ENCODE peak calls at places on chromosome 6, in nine cellular contexts. One of them, this sample, is unnamed.

GRCh38 chr6:36202101-36202500 is 5.6 kb downstream of the BRPF3 start:
- DNase-seq in body of pancreas: no peak
- DNase-seq in psoas muscle: no peak
- DNase-seq in K562: no peak
- DNase-seq in left ventricle myocardium inferior: no peak
- DNase-seq in CD4-positive, CD25-positive, alpha-beta regulatory T cell: no peak
- DNase-seq in esophagus squamous epithelium: no peak
- DNase-seq in upper lobe of right lung: no peak
- DNase-seq in suprapubic skin: no peak
- DNase-seq in this sample: no peak

GRCh38 chr6:18976966-18977365 is 589.8 kb downstream of the RNF144B start:
- DNase-seq in esophagus squamous epithelium: no peak
- DNase-seq in body of pancreas: no peak
- DNase-seq in K562: no peak
- DNase-seq in CD4-positive, CD25-positive, alpha-beta regulatory T cell: no peak
- DNase-seq in upper lobe of right lung: no peak
- DNase-seq in suprapubic skin: no peak
- DNase-seq in psoas muscle: no peak
- DNase-seq in left ventricle myocardium inferior: no peak
- DNase-seq in this sample: no peak

GRCh38 chr6:153167026-153167891 is 36.2 kb upstream of the RGS17 start:
- DNase-seq in suprapubic skin: no peak
- DNase-seq in CD4-positive, CD25-positive, alpha-beta regulatory T cell: no peak
- DNase-seq in left ventricle myocardium inferior: no peak
- DNase-seq in esophagus squamous epithelium: no peak
- DNase-seq in psoas muscle: no peak
- DNase-seq in upper lobe of right lung: no peak
- DNase-seq in K562: no peak
- DNase-seq in body of pancreas: no peak
- DNase-seq in this sample: no peak

GRCh38 chr6:34377984-34378383 is 14.5 kb downstream of the NUDT3 start:
- DNase-seq in suprapubic skin: no peak
- DNase-seq in esophagus squamous epithelium: no peak
- DNase-seq in upper lobe of right lung: no peak
- DNase-seq in left ventricle myocardium inferior: no peak
- DNase-seq in psoas muscle: no peak
- DNase-seq in body of pancreas: no peak
- DNase-seq in K562: no peak
- DNase-seq in CD4-positive, CD25-positive, alpha-beta regulatory T cell: no peak
- DNase-seq in this sample: no peak

GRCh38 chr6:14804001-14804401 is 441.9 kb upstream of the JARID2 start:
- DNase-seq in body of pancreas: no peak
- DNase-seq in upper lobe of right lung: no peak
- DNase-seq in CD4-positive, CD25-positive, alpha-beta regulatory T cell: no peak
- DNase-seq in K562: no peak
- DNase-seq in psoas muscle: no peak
- DNase-seq in left ventricle myocardium inferior: no peak
- DNase-seq in esophagus squamous epithelium: no peak
- DNase-seq in suprapubic skin: no peak
- DNase-seq in this sample: no peak

GRCh38 chr6:153698637-153699036 is 340.4 kb upstream of the OPRM1 start:
- DNase-seq in body of pancreas: no peak
- DNase-seq in psoas muscle: no peak
- DNase-seq in CD4-positive, CD25-positive, alpha-beta regulatory T cell: no peak
- DNase-seq in K562: no peak
- DNase-seq in left ventricle myocardium inferior: no peak
- DNase-seq in upper lobe of right lung: no peak
- DNase-seq in esophagus squamous epithelium: no peak
- DNase-seq in suprapubic skin: no peak
- DNase-seq in this sample: no peak

GRCh38 chr6:145497006-145497405 is 238.3 kb downstream of the EPM2A start:
- DNase-seq in K562: no peak
- DNase-seq in CD4-positive, CD25-positive, alpha-beta regulatory T cell: no peak
- DNase-seq in upper lobe of right lung: no peak
- DNase-seq in esophagus squamous epithelium: no peak
- DNase-seq in suprapubic skin: no peak
- DNase-seq in body of pancreas: no peak
- DNase-seq in psoas muscle: no peak
- DNase-seq in left ventricle myocardium inferior: no peak
- DNase-seq in this sample: no peak

GRCh38 chr6:14436593-14436992 is 319.0 kb downstream of the CD83 start:
- DNase-seq in upper lobe of right lung: no peak
- DNase-seq in K562: no peak
- DNase-seq in psoas muscle: no peak
- DNase-seq in left ventricle myocardium inferior: no peak
- DNase-seq in body of pancreas: no peak
- DNase-seq in CD4-positive, CD25-positive, alpha-beta regulatory T cell: no peak
- DNase-seq in esophagus squamous epithelium: no peak
- DNase-seq in suprapubic skin: no peak
- DNase-seq in this sample: no peak

GRCh38 chr6:98945311-98946005 is 2.3 kb downstream of the FBXL4 start:
- DNase-seq in CD4-positive, CD25-positive, alpha-beta regulatory T cell: no peak
- DNase-seq in upper lobe of right lung: no peak
- DNase-seq in left ventricle myocardium inferior: no peak
- DNase-seq in K562: no peak
- DNase-seq in body of pancreas: no peak
- DNase-seq in psoas muscle: no peak
- DNase-seq in suprapubic skin: no peak
- DNase-seq in esophagus squamous epithelium: no peak
- DNase-seq in this sample: no peak

GRCh38 chr6:98941319-98941718 is 6.4 kb downstream of the FBXL4 start:
- DNase-seq in K562: no peak
- DNase-seq in CD4-positive, CD25-positive, alpha-beta regulatory T cell: no peak
- DNase-seq in left ventricle myocardium inferior: no peak
- DNase-seq in esophagus squamous epithelium: no peak
- DNase-seq in upper lobe of right lung: no peak
- DNase-seq in body of pancreas: no peak
- DNase-seq in psoas muscle: no peak
- DNase-seq in suprapubic skin: no peak
- DNase-seq in this sample: no peak

GRCh38 chr6:98944168-98944567 is 3.6 kb downstream of the FBXL4 start:
- DNase-seq in esophagus squamous epithelium: no peak
- DNase-seq in left ventricle myocardium inferior: no peak
- DNase-seq in CD4-positive, CD25-positive, alpha-beta regulatory T cell: no peak
- DNase-seq in suprapubic skin: no peak
- DNase-seq in K562: no peak
- DNase-seq in upper lobe of right lung: no peak
- DNase-seq in body of pancreas: no peak
- DNase-seq in psoas muscle: no peak
- DNase-seq in this sample: no peak

GRCh38 chr6:98944598-98945011 is 3.1 kb downstream of the FBXL4 start:
- DNase-seq in left ventricle myocardium inferior: no peak
- DNase-seq in body of pancreas: no peak
- DNase-seq in suprapubic skin: no peak
- DNase-seq in K562: no peak
- DNase-seq in esophagus squamous epithelium: no peak
- DNase-seq in psoas muscle: no peak
- DNase-seq in CD4-positive, CD25-positive, alpha-beta regulatory T cell: no peak
- DNase-seq in upper lobe of right lung: no peak
- DNase-seq in this sample: no peak

DNA sequence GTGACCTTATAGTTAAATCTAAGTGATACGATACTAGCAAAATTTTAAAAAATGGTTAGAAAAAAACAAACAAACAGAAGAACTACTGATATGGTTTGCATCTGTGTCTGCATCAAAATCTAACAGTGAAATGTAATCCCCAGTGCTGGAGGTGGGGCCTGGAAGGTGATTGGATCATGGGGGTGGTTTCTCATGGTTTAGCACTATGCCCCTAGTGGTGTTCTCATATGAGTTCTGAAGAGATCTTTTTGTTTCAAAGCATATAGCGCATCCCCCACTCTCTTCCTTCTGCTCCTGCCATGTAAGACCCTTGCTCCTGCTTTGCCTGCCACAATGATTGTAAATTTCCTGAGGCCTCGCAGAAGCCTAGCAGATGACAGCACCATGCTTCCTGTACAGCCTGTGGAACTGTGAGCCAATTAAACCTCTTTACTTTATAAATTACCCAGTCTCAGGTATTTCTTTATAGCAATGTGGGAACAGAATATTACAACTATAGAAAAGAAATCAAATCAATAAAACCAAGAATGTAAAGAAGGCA is 5.4 kb downstream of the FBXL4 start:
- DNase-seq in K562: peak; percentile 18
- DNase-seq in upper lobe of right lung: no peak
- DNase-seq in left ventricle myocardium inferior: no peak
- DNase-seq in esophagus squamous epithelium: no peak
- DNase-seq in body of pancreas: no peak
- DNase-seq in suprapubic skin: no peak
- DNase-seq in CD4-positive, CD25-positive, alpha-beta regulatory T cell: no peak
- DNase-seq in psoas muscle: no peak
- DNase-seq in this sample: no peak
- H3K9me3 ChIP-seq in K562: peaks cover 5% of the 10 kb centered on the region
- H3K9me3 ChIP-seq in upper lobe of right lung: no peaks in the 10 kb centered on the region
- H3K9me3 ChIP-seq in left ventricle myocardium inferior: peaks cover 32% of the 10 kb centered on the region
- H3K9me3 ChIP-seq in esophagus squamous epithelium: no peaks in the 10 kb centered on the region
- H3K9me3 ChIP-seq in body of pancreas: no peaks in the 10 kb centered on the region
- H3K9me3 ChIP-seq in suprapubic skin: peaks cover 7% of the 10 kb centered on the region
- H3K9me3 ChIP-seq in CD4-positive, CD25-positive, alpha-beta regulatory T cell: peaks cover 16% of the 10 kb centered on the region
- H3K9me3 ChIP-seq in psoas muscle: peaks cover 14% of the 10 kb centered on the region
- H3K9me3 ChIP-seq in this sample: no peaks in the 10 kb centered on the region

DNA sequence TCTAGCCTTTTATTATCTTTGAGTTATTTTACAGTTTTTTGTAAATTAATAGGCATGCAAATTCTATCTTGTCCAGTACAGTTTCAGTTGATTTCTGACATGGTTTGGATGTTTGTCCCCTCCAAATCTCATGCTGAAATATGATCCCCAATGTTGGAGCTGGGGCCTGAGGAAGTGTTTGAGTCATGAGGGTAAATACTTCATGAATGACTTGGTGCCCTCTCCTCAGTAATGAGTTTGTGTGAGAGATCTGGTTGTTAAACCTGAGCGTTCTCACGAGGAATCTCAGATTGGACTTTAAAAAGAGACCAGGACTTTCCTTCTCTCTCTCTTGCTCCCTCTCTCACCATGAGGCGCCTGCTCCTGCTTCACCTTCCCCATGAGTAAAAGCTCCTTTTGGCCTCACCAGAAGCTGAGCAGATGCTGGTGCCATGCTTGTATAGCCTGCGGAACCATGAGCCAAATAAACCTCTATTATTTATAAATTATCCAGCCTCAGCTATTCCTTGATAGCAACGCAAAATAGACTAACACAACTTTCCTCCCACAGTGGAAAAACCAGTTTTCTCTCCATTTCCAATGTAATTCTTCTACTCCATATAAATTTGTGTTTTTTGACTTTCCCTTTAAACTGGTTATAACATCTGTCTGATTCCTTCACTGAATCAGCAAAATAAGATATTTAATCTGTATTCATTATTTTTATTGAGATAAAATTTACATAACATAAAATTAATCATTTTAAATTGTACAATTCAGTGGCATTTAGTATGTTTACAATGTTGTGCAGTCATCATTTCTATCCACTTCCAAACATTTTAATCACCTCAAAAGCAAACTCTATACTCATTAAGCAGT is 78.7 kb upstream of the PRSS16 start:
- DNase-seq in psoas muscle: no peak
- DNase-seq in left ventricle myocardium inferior: no peak
- DNase-seq in body of pancreas: no peak
- DNase-seq in upper lobe of right lung: no peak
- DNase-seq in suprapubic skin: no peak
- DNase-seq in esophagus squamous epithelium: no peak
- DNase-seq in K562: no peak
- DNase-seq in CD4-positive, CD25-positive, alpha-beta regulatory T cell: no peak
- DNase-seq in this sample: no peak
- H3K4me1 ChIP-seq in psoas muscle: no peaks in the 10 kb centered on the region
- H3K4me1 ChIP-seq in left ventricle myocardium inferior: no peaks in the 10 kb centered on the region
- H3K4me1 ChIP-seq in body of pancreas: no peaks in the 10 kb centered on the region
- H3K4me1 ChIP-seq in upper lobe of right lung: no peaks in the 10 kb centered on the region
- H3K4me1 ChIP-seq in suprapubic skin: no peaks in the 10 kb centered on the region
- H3K4me1 ChIP-seq in esophagus squamous epithelium: no peaks in the 10 kb centered on the region
- H3K4me1 ChIP-seq in K562: peaks cover 10% of the 10 kb centered on the region
- H3K4me1 ChIP-seq in CD4-positive, CD25-positive, alpha-beta regulatory T cell: no peaks in the 10 kb centered on the region
- H3K4me1 ChIP-seq in this sample: no peaks in the 10 kb centered on the region

DNA sequence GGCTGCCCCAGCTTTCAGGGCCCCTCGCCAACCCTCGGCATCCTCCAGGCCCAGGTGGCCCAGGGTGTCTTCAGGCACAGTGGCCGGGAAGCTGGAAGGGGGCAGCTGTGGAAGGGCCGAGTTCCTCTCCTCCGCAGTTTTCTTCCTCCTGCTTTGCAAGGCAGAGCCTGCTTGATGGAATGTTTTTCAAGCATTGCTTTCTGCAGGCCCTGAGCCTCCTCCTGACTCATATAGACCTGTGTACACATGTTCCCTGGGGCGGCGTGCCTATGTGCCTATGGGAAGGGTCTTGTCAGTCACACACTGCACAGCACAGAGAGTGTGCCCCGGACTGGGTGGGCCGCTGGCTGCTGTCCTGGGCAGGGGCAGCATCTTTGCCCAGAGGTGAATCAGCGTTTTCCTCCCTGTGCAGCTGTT is 107.5 kb downstream of the ERMARD start:
- DNase-seq in CD4-positive, CD25-positive, alpha-beta regulatory T cell: no peak
- DNase-seq in body of pancreas: no peak
- DNase-seq in upper lobe of right lung: no peak
- DNase-seq in K562: no peak
- DNase-seq in psoas muscle: no peak
- DNase-seq in left ventricle myocardium inferior: no peak
- DNase-seq in suprapubic skin: peak; percentile 77
- DNase-seq in esophagus squamous epithelium: no peak
- DNase-seq in this sample: no peak
- H3K9me3 ChIP-seq in CD4-positive, CD25-positive, alpha-beta regulatory T cell: peaks cover 7% of the 10 kb centered on the region
- H3K9me3 ChIP-seq in body of pancreas: no peaks in the 10 kb centered on the region
- H3K9me3 ChIP-seq in upper lobe of right lung: no peaks in the 10 kb centered on the region
- H3K9me3 ChIP-seq in K562: no peaks in the 10 kb centered on the region
- H3K9me3 ChIP-seq in psoas muscle: peaks cover 6% of the 10 kb centered on the region
- H3K9me3 ChIP-seq in left ventricle myocardium inferior: peaks cover 16% of the 10 kb centered on the region
- H3K9me3 ChIP-seq in suprapubic skin: no peaks in the 10 kb centered on the region
- H3K9me3 ChIP-seq in esophagus squamous epithelium: no peaks in the 10 kb centered on the region
- H3K9me3 ChIP-seq in this sample: no peaks in the 10 kb centered on the region

GRCh38 chr6:7219310-7219709 is 93.7 kb downstream of the SSR1 start:
- DNase-seq in CD4-positive, CD25-positive, alpha-beta regulatory T cell: no peak
- DNase-seq in esophagus squamous epithelium: no peak
- DNase-seq in body of pancreas: no peak
- DNase-seq in psoas muscle: no peak
- DNase-seq in K562: peak; percentile 57
- DNase-seq in left ventricle myocardium inferior: no peak
- DNase-seq in suprapubic skin: no peak
- DNase-seq in upper lobe of right lung: no peak
- DNase-seq in this sample: no peak

GRCh38 chr6:7218586-7218985 is 94.4 kb downstream of the SSR1 start:
- DNase-seq in psoas muscle: no peak
- DNase-seq in left ventricle myocardium inferior: no peak
- DNase-seq in suprapubic skin: no peak
- DNase-seq in body of pancreas: no peak
- DNase-seq in CD4-positive, CD25-positive, alpha-beta regulatory T cell: no peak
- DNase-seq in upper lobe of right lung: no peak
- DNase-seq in esophagus squamous epithelium: no peak
- DNase-seq in K562: no peak
- DNase-seq in this sample: no peak

GRCh38 chr6:7216941-7217621 is 95.9 kb downstream of the SSR1 start:
- DNase-seq in body of pancreas: peak; percentile 47
- DNase-seq in esophagus squamous epithelium: no peak
- DNase-seq in left ventricle myocardium inferior: peak; percentile 68
- DNase-seq in upper lobe of right lung: no peak
- DNase-seq in suprapubic skin: no peak
- DNase-seq in CD4-positive, CD25-positive, alpha-beta regulatory T cell: no peak
- DNase-seq in psoas muscle: peak; percentile 70
- DNase-seq in K562: no peak
- DNase-seq in this sample: no peak

GRCh38 chr6:7224726-7225125 is 88.3 kb downstream of the SSR1 start:
- DNase-seq in left ventricle myocardium inferior: no peak
- DNase-seq in suprapubic skin: no peak
- DNase-seq in upper lobe of right lung: no peak
- DNase-seq in CD4-positive, CD25-positive, alpha-beta regulatory T cell: no peak
- DNase-seq in psoas muscle: no peak
- DNase-seq in esophagus squamous epithelium: no peak
- DNase-seq in K562: no peak
- DNase-seq in body of pancreas: peak; percentile 13
- DNase-seq in this sample: no peak

DNA sequence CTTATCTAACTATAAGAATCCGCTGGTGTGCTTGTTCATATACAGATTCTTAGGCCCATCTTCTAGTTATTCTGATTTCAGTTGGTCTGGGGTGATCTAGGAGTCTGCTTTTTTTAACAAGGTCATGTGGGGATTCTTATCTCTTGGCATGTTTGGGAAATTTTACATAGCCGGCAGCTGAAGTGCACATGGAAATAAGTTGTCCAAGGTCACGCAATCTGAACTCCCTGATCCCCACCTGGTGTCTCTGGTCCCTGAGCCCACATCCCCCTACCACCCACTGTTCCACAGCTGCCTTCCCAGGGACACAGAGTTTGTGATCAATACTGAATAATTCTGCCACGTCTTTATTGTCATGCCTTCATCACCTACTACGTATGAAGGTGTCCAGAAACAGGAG is 90.8 kb downstream of the SSR1 start:
- DNase-seq in CD4-positive, CD25-positive, alpha-beta regulatory T cell: no peak
- DNase-seq in suprapubic skin: no peak
- DNase-seq in psoas muscle: no peak
- DNase-seq in esophagus squamous epithelium: no peak
- DNase-seq in left ventricle myocardium inferior: no peak
- DNase-seq in upper lobe of right lung: no peak
- DNase-seq in K562: no peak
- DNase-seq in body of pancreas: peak; percentile 55
- DNase-seq in this sample: no peak
- H3K4me1 ChIP-seq in CD4-positive, CD25-positive, alpha-beta regulatory T cell: no peaks in the 10 kb centered on the region
- H3K4me1 ChIP-seq in suprapubic skin: peaks cover 37% of the 10 kb centered on the region
- H3K4me1 ChIP-seq in psoas muscle: peaks cover 34% of the 10 kb centered on the region
- H3K4me1 ChIP-seq in esophagus squamous epithelium: peaks cover 38% of the 10 kb centered on the region
- H3K4me1 ChIP-seq in left ventricle myocardium inferior: peaks cover 76% of the 10 kb centered on the region
- H3K4me1 ChIP-seq in upper lobe of right lung: peaks cover 27% of the 10 kb centered on the region
- H3K4me1 ChIP-seq in K562: peaks cover 5% of the 10 kb centered on the region
- H3K4me1 ChIP-seq in body of pancreas: peaks cover 71% of the 10 kb centered on the region
- H3K4me1 ChIP-seq in this sample: no peaks in the 10 kb centered on the region

This sample was measured in uterus.